ENCODE peak calls at places on chromosomes 7 and 10, in nine cellular contexts. Q is IMR-90, K is cardiac muscle cell, G is ascending aorta, Z is HepG2, S is colonic mucosa, M is uterus, C is suprapubic skin, U is NT2/D1. J is an unnamed sample. For H3K4me1, the result is how much of the 10 kb centered on the place peaks cover.

GRCh38 chr7:20113423-20114027 is 103.7 kb downstream of the MACC1 start:
- DNase-seq in Q (no peak), K (no peak), G (no peak), Z (no peak), S (no peak), M (no peak), C (no peak), U (no peak), J (no peak)

GRCh38 chr10:132942740-132943554 is 577 bp upstream of the CFAP46 start:
- DNase-seq in Q (no peak), K (no peak), G (no peak), Z (no peak), S (no peak), M (no peak), C (no peak), U (no peak), J (no peak)

GRCh38 chr10:19921300-19922140 is 105.3 kb downstream of the PLXDC2 start:
- DNase-seq in Q (peak), K (no peak), G (no peak), Z (no peak), S (no peak), M (no peak), C (no peak), U (no peak), J (no peak)

GRCh38 chr10:129328531-129328930 is 138.5 kb upstream of the MGMT start:
- DNase-seq in Q (peak), K (no peak), G (no peak), Z (no peak), S (no peak), M (no peak), C (no peak), U (no peak), J (no peak)

GRCh38 chr7:100208911-100209408 is 10.8 kb upstream of the PVRIG start:
- DNase-seq in Q (no peak), K (no peak), G (no peak), Z (no peak), S (no peak), M (no peak), C (no peak), U (no peak), J (no peak)

GRCh38 chr7:12635830-12636229 is 51.6 kb upstream of the ARL4A start:
- DNase-seq in Q (no peak), K (no peak), G (no peak), Z (no peak), S (no peak), M (no peak), C (no peak), U (no peak), J (no peak)

GRCh38 chr7:76328390-76328789 is 25.9 kb downstream of the HSPB1 start:
- DNase-seq in Q (no peak), K (no peak), G (no peak), Z (no peak), S (no peak), M (no peak), C (no peak), U (no peak), J (no peak)

GRCh38 chr7:51070163-51070562 is 246.4 kb downstream of the COBL start:
- DNase-seq in Q (no peak), K (no peak), G (no peak), Z (no peak), S (no peak), M (no peak), C (no peak), U (no peak), J (no peak)

GRCh38 chr7:34392972-34393371 is 265.0 kb upstream of the NPSR1 start:
- DNase-seq in Q (no peak), K (no peak), G (no peak), Z (no peak), S (no peak), M (no peak), C (no peak), U (no peak), J (no peak)

GRCh38 chr10:17056781-17057191 is 72.8 kb downstream of the CUBN start:
- DNase-seq in Q (peak), K (no peak), G (no peak), Z (no peak), S (no peak), M (no peak), C (no peak), U (no peak), J (no peak)

GRCh38 chr7:112036071-112036470 is 170.1 kb downstream of the DOCK4 start:
- DNase-seq in Q (peak), K (no peak), G (no peak), Z (no peak), S (no peak), M (no peak), C (no peak), U (no peak), J (no peak)

GRCh38 chr10:131773321-131773988 is 127.4 kb upstream of the PPP2R2D start:
- DNase-seq in Q (no peak), K (no peak), G (peak), Z (no peak), S (no peak), M (no peak), C (peak), U (no peak), J (no peak)

GRCh38 chr7:119703895-119704294 is 569.1 kb upstream of the KCND2 start:
- DNase-seq in Q (no peak), K (no peak), G (no peak), Z (no peak), S (no peak), M (no peak), C (no peak), U (no peak), J (no peak)

GRCh38 chr7:112080441-112080840 is 125.8 kb downstream of the DOCK4 start:
- DNase-seq in Q (peak), K (no peak), G (peak), Z (peak), S (no peak), M (no peak), C (no peak), U (no peak), J (no peak)

GRCh38 chr10:77602913-77603528 is 34.6 kb downstream of the KCNMA1 start:
- DNase-seq in Q (peak), K (no peak), G (no peak), Z (no peak), S (no peak), M (no peak), C (no peak), U (no peak), J (no peak)

GRCh38 chr7:7962851-7963250 is 5.7 kb upstream of the GLCCI1 start:
- DNase-seq in Q (peak), K (no peak), G (no peak), Z (no peak), S (no peak), M (no peak), C (no peak), U (no peak), J (no peak)

GRCh38 chr7:28615091-28615490 is 202.8 kb downstream of the CREB5 start:
- DNase-seq in Q (no peak), K (peak), G (no peak), Z (no peak), S (no peak), M (no peak), C (no peak), U (peak), J (no peak)

GRCh38 chr7:107661081-107661864 is 645 bp downstream of the SLC26A4 start:
- DNase-seq in Q (peak), K (peak), G (peak), Z (peak), S (peak), M (peak), C (no peak), U (peak), J (peak)

GRCh38 chr7:124776153-124776552 is 10.6 kb upstream of the GPR37 start:
- DNase-seq in Q (no peak), K (no peak), G (no peak), Z (peak), S (no peak), M (no peak), C (no peak), U (no peak), J (no peak)

GRCh38 chr10:11529276-11529675 is 82.2 kb downstream of the USP6NL start:
- DNase-seq in Q (no peak), K (no peak), G (no peak), Z (no peak), S (no peak), M (no peak), C (no peak), U (no peak), J (no peak)

GRCh38 chr10:35300063-35300699 is 36.1 kb upstream of the CCNY start:
- DNase-seq in Q (peak), K (no peak), G (no peak), Z (no peak), S (peak), M (no peak), C (peak), U (no peak), J (no peak)

GRCh38 chr10:58322072-58322834 is 12.6 kb upstream of the UBE2D1 start:
- DNase-seq in Q (peak), K (no peak), G (no peak), Z (peak), S (peak), M (no peak), C (no peak), U (no peak), J (no peak)

GRCh38 chr7:33832326-33832725 is 73.0 kb upstream of the BMPER start:
- DNase-seq in Q (no peak), K (no peak), G (no peak), Z (no peak), S (peak), M (no peak), C (no peak), U (no peak), J (no peak)

GRCh38 chr7:611281-611810 is 91.7 kb upstream of the PDGFA start:
- DNase-seq in Q (no peak), K (no peak), G (no peak), Z (no peak), S (no peak), M (no peak), C (no peak), U (no peak), J (no peak)

GRCh38 chr7:142542097-142542496 is 207.2 kb upstream of the PRSS1 start:
- DNase-seq in Q (no peak), K (no peak), G (no peak), Z (no peak), S (no peak), M (no peak), C (no peak), U (no peak), J (no peak)

GRCh38 chr7:142537760-142538159 is 211.5 kb upstream of the PRSS1 start:
- DNase-seq in Q (no peak), K (no peak), G (no peak), Z (no peak), S (no peak), M (no peak), C (no peak), U (no peak), J (no peak)

GRCh38 chr7:142540371-142540770 is 208.9 kb upstream of the PRSS1 start:
- DNase-seq in Q (no peak), K (no peak), G (no peak), Z (no peak), S (no peak), M (no peak), C (no peak), U (no peak), J (no peak)

GRCh38 chr7:142539901-142540300 is 209.4 kb upstream of the PRSS1 start:
- DNase-seq in Q (peak), K (no peak), G (no peak), Z (no peak), S (no peak), M (no peak), C (no peak), U (no peak), J (no peak)

GRCh38 chr7:142542938-142543337 is 206.3 kb upstream of the PRSS1 start:
- DNase-seq in Q (peak), K (no peak), G (no peak), Z (no peak), S (no peak), M (no peak), C (no peak), U (no peak), J (no peak)
- H3K4me1 ChIP-seq in Q (under half), K (under half), G (under half), Z (under half), S (under half), M (under half), C (under half), U (under half), J (under half)

DNA sequence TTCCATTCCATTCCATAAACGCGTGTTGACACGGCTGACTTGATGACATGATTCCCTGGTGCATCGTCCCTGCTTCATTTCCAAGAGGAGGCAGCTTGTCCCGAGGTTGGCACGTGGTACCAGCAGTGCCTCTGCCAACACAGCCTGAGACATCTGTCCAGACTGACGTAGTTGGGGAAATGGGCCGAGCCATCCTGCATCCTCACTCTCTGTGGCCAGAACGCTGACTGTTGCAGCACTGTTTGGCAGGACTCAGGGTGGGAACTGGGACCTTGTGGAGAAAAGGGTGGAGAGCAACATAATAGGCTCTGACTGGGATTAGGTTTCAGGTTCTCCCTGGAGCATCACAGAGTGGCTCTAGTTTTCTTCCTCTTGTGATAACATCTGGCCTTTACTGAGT is 118.6 kb upstream of the BTBD16 start:
- DNase-seq in Q (peak), K (no peak), G (peak), Z (no peak), S (no peak), M (peak), C (peak), U (no peak), J (peak)
- H3K4me1 ChIP-seq in Q (under half), K (under half), G (under half), Z (under half), S (under half), M (under half), C (half or more), U (under half), J (half or more)

GRCh38 chr7:4745265-4745919 is 30.0 kb upstream of the AP5Z1 start:
- DNase-seq in Q (no peak), K (no peak), G (no peak), Z (no peak), S (no peak), M (no peak), C (no peak), U (no peak), J (no peak)
- H3K4me1 ChIP-seq in Q (under half), K (under half), G (under half), Z (half or more), S (under half), M (under half), C (half or more), U (under half), J (under half)

GRCh38 chr7:128404826-128405344 is 4.9 kb downstream of the IMPDH1 start:
- DNase-seq in Q (peak), K (no peak), G (no peak), Z (no peak), S (peak), M (no peak), C (no peak), U (no peak), J (no peak)
- H3K4me1 ChIP-seq in Q (under half), K (under half), G (under half), Z (half or more), S (under half), M (under half), C (half or more), U (under half), J (half or more)

DNA sequence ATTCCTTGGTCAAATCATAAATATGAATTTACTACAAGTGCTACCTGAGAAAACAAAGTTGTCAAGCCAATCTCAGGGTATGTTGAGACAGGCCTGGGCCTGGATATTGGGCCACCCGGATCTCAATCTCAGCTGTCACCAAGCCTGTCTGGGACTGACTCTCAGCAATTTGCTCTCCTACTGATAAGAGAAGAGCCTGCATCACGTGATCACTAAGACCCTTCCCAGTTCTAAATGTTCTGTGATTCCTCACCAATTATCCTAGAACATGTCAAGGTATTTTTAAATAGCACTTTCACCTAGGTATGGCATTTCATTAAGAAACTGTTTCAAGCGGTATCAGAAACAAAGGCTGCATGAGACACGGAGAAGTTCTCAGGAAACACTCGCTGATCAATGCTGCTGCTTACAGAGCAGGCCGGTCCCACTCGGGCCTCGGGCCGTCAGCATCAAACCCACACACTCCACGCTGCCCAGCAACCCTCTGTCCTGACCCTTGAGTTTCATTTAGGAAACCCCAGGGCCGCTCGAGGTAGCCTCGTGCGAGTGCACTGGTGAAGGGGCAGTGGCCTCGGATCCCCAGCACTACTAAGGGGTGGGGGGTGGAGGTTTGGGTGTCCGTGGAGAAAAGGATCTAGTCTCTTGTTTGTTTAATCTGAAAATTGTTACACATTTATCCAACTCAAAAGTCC is 4.1 kb downstream of the KLF6 start:
- DNase-seq in Q (peak), K (no peak), G (no peak), Z (no peak), S (peak), M (no peak), C (no peak), U (no peak), J (no peak)
- H3K4me1 ChIP-seq in Q (under half), K (under half), G (under half), Z (under half), S (under half), M (under half), C (half or more), U (under half), J (half or more)

GRCh38 chr10:5545778-5546710 is 21.3 kb downstream of the CALML3 start:
- DNase-seq in Q (peak), K (no peak), G (peak), Z (no peak), S (peak), M (no peak), C (peak), U (no peak), J (peak)
- H3K4me1 ChIP-seq in Q (under half), K (under half), G (half or more), Z (half or more), S (under half), M (under half), C (half or more), U (under half), J (under half)

DNA sequence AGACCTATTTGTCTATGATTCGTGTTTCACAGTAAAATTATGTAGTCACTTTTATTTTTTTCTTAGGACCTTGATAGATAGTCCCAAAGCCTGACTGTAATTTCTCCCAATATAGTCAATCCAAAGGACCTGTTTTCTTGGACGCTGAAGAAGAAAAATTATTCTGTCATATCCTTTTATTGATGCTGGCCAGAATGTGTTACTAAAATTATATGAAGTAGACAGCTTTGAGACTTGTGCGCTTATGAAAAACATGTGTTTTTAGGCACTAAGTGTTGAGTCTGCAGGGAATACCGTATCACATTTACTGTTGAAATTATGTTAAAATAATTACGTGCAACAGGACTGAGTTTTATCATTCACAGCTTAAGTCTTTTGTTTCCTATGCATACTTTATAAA is 17.9 kb downstream of the TES start:
- DNase-seq in Q (no peak), K (no peak), G (no peak), Z (no peak), S (no peak), M (no peak), C (no peak), U (no peak), J (no peak)
- H3K4me1 ChIP-seq in Q (under half), K (under half), G (half or more), Z (under half), S (under half), M (under half), C (half or more), U (under half), J (half or more)

DNA sequence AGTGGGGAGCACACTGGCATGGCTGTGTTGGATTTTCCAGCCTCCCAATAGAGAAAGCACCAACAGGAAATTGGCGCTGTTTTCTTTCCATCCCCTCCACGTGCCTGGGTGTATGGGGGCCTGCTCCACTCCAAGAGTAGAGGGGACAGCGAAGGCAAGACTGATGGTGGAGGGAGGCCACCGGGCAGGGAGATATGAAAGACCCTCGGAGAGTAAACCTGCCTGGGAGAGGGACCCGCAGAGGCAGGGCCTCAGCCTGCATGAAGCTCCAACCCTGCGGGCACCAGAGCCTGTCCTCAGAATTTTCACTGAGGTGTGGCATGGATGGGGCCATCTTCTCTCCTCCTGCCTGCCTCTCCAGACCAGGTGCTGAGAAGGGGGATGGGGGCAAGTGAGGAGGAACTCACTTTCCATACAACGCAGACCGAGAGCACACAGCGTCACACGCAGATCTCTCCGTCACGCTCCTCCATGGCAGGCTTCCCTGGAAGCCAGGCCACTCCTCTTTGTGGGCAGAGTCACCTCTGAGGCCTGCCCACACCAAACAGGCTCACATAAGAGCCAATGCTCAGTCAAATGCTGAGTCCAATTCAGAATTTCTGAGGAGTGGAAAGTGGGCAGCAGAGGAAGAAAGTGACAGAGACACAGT is 18.8 kb downstream of the ANXA11 start:
- DNase-seq in Q (no peak), K (no peak), G (no peak), Z (no peak), S (no peak), M (no peak), C (no peak), U (no peak), J (peak)
- H3K4me1 ChIP-seq in Q (under half), K (under half), G (under half), Z (under half), S (under half), M (under half), C (half or more), U (under half), J (half or more)

GRCh38 chr7:6178273-6179029 is 94.0 kb downstream of the CYTH3 start:
- DNase-seq in Q (no peak), K (no peak), G (peak), Z (no peak), S (no peak), M (no peak), C (no peak), U (no peak), J (no peak)
- H3K4me1 ChIP-seq in Q (under half), K (under half), G (half or more), Z (under half), S (under half), M (under half), C (under half), U (under half), J (under half)

GRCh38 chr7:137958593-137959431 is 43.1 kb downstream of the CREB3L2 start:
- DNase-seq in Q (no peak), K (no peak), G (no peak), Z (no peak), S (no peak), M (no peak), C (no peak), U (no peak), J (no peak)
- H3K4me1 ChIP-seq in Q (under half), K (under half), G (under half), Z (half or more), S (under half), M (under half), C (under half), U (under half), J (under half)